ENCODE peak calls at places on chromosomes 5 and 9, in eight cellular contexts. One of them, this sample, is unnamed.
A peak's percentile ranks its signal among the peaks of the same experiment; 100 is the strongest.

GRCh38 chr9:132881826-132882225 is 3.1 kb downstream of the SPACA9 start:
- DNase-seq in naive B cell: no peak
- DNase-seq in midbrain: no peak
- DNase-seq in left kidney: no peak
- DNase-seq in SK-MEL-5: no peak
- DNase-seq in HS-5: no peak
- DNase-seq in stimulated activated CD4-positive, alpha-beta T cell treated with anti-CD3 and anti-CD28 coated beads, Interleukin-2, amount 100 ng/mL, for 48 hours: no peak
- DNase-seq in activated CD4-positive, CD25-positive, alpha-beta regulatory T cell treated with anti-CD3 and anti-CD28 coated beads, Interleukin-2, amount 50 U/mL, for 16 hours: no peak
- DNase-seq in this sample: no peak

GRCh38 chr9:80175286-80175906 is 603.6 kb downstream of the TLE4 start:
- DNase-seq in activated CD4-positive, CD25-positive, alpha-beta regulatory T cell treated with anti-CD3 and anti-CD28 coated beads, Interleukin-2, amount 50 U/mL, for 16 hours: no peak
- DNase-seq in SK-MEL-5: peak; percentile 52
- DNase-seq in stimulated activated CD4-positive, alpha-beta T cell treated with anti-CD3 and anti-CD28 coated beads, Interleukin-2, amount 100 ng/mL, for 48 hours: no peak
- DNase-seq in HS-5: no peak
- DNase-seq in midbrain: peak; percentile 9
- DNase-seq in naive B cell: peak; percentile 20
- DNase-seq in left kidney: peak; percentile 66
- DNase-seq in this sample: peak; percentile 24

GRCh38 chr9:113056191-113057106 is at the start of gene ZFP37:
- DNase-seq in SK-MEL-5: peak; percentile 94
- DNase-seq in HS-5: peak; percentile 74
- DNase-seq in midbrain: peak; percentile 97
- DNase-seq in activated CD4-positive, CD25-positive, alpha-beta regulatory T cell treated with anti-CD3 and anti-CD28 coated beads, Interleukin-2, amount 50 U/mL, for 16 hours: peak; percentile 49
- DNase-seq in left kidney: peak; percentile 98
- DNase-seq in naive B cell: peak; percentile 63
- DNase-seq in stimulated activated CD4-positive, alpha-beta T cell treated with anti-CD3 and anti-CD28 coated beads, Interleukin-2, amount 100 ng/mL, for 48 hours: peak; percentile 66
- DNase-seq in this sample: peak; percentile 96

GRCh38 chr9:122370869-122371467 is at the start of gene PTGS1:
- DNase-seq in HS-5: no peak
- DNase-seq in left kidney: peak; percentile 75
- DNase-seq in stimulated activated CD4-positive, alpha-beta T cell treated with anti-CD3 and anti-CD28 coated beads, Interleukin-2, amount 100 ng/mL, for 48 hours: no peak
- DNase-seq in activated CD4-positive, CD25-positive, alpha-beta regulatory T cell treated with anti-CD3 and anti-CD28 coated beads, Interleukin-2, amount 50 U/mL, for 16 hours: no peak
- DNase-seq in naive B cell: peak; percentile 64
- DNase-seq in SK-MEL-5: no peak
- DNase-seq in midbrain: no peak
- DNase-seq in this sample: no peak

GRCh38 chr5:173498286-173498685 is 118.2 kb downstream of the BOD1 start:
- DNase-seq in naive B cell: no peak
- DNase-seq in SK-MEL-5: no peak
- DNase-seq in HS-5: peak; percentile 82
- DNase-seq in activated CD4-positive, CD25-positive, alpha-beta regulatory T cell treated with anti-CD3 and anti-CD28 coated beads, Interleukin-2, amount 50 U/mL, for 16 hours: no peak
- DNase-seq in left kidney: peak; percentile 50
- DNase-seq in midbrain: no peak
- DNase-seq in stimulated activated CD4-positive, alpha-beta T cell treated with anti-CD3 and anti-CD28 coated beads, Interleukin-2, amount 100 ng/mL, for 48 hours: no peak
- DNase-seq in this sample: no peak

GRCh38 chr9:92749934-92750315 is 14.7 kb downstream of the BICD2 start:
- DNase-seq in left kidney: no peak
- DNase-seq in naive B cell: no peak
- DNase-seq in activated CD4-positive, CD25-positive, alpha-beta regulatory T cell treated with anti-CD3 and anti-CD28 coated beads, Interleukin-2, amount 50 U/mL, for 16 hours: no peak
- DNase-seq in midbrain: no peak
- DNase-seq in HS-5: no peak
- DNase-seq in SK-MEL-5: no peak
- DNase-seq in stimulated activated CD4-positive, alpha-beta T cell treated with anti-CD3 and anti-CD28 coated beads, Interleukin-2, amount 100 ng/mL, for 48 hours: no peak
- DNase-seq in this sample: no peak

GRCh38 chr9:134460904-134461303 is 134.6 kb downstream of the RXRA start:
- DNase-seq in stimulated activated CD4-positive, alpha-beta T cell treated with anti-CD3 and anti-CD28 coated beads, Interleukin-2, amount 100 ng/mL, for 48 hours: no peak
- DNase-seq in HS-5: no peak
- DNase-seq in activated CD4-positive, CD25-positive, alpha-beta regulatory T cell treated with anti-CD3 and anti-CD28 coated beads, Interleukin-2, amount 50 U/mL, for 16 hours: no peak
- DNase-seq in left kidney: no peak
- DNase-seq in SK-MEL-5: no peak
- DNase-seq in naive B cell: no peak
- DNase-seq in midbrain: no peak
- DNase-seq in this sample: no peak

GRCh38 chr5:124670672-124671592 is 75.5 kb downstream of the ZNF608 start:
- DNase-seq in HS-5: no peak
- DNase-seq in stimulated activated CD4-positive, alpha-beta T cell treated with anti-CD3 and anti-CD28 coated beads, Interleukin-2, amount 100 ng/mL, for 48 hours: no peak
- DNase-seq in naive B cell: no peak
- DNase-seq in activated CD4-positive, CD25-positive, alpha-beta regulatory T cell treated with anti-CD3 and anti-CD28 coated beads, Interleukin-2, amount 50 U/mL, for 16 hours: no peak
- DNase-seq in left kidney: peak; percentile 68
- DNase-seq in SK-MEL-5: no peak
- DNase-seq in midbrain: no peak
- DNase-seq in this sample: no peak

GRCh38 chr5:137254695-137255094 is 244.4 kb downstream of the SPOCK1 start:
- DNase-seq in HS-5: no peak
- DNase-seq in midbrain: peak; percentile 75
- DNase-seq in stimulated activated CD4-positive, alpha-beta T cell treated with anti-CD3 and anti-CD28 coated beads, Interleukin-2, amount 100 ng/mL, for 48 hours: no peak
- DNase-seq in left kidney: no peak
- DNase-seq in SK-MEL-5: no peak
- DNase-seq in naive B cell: no peak
- DNase-seq in activated CD4-positive, CD25-positive, alpha-beta regulatory T cell treated with anti-CD3 and anti-CD28 coated beads, Interleukin-2, amount 50 U/mL, for 16 hours: no peak
- DNase-seq in this sample: peak; percentile 72

GRCh38 chr9:129182625-129183494 is 4.8 kb upstream of the IER5L start:
- DNase-seq in stimulated activated CD4-positive, alpha-beta T cell treated with anti-CD3 and anti-CD28 coated beads, Interleukin-2, amount 100 ng/mL, for 48 hours: no peak
- DNase-seq in left kidney: peak; percentile 59
- DNase-seq in naive B cell: no peak
- DNase-seq in activated CD4-positive, CD25-positive, alpha-beta regulatory T cell treated with anti-CD3 and anti-CD28 coated beads, Interleukin-2, amount 50 U/mL, for 16 hours: no peak
- DNase-seq in midbrain: no peak
- DNase-seq in SK-MEL-5: peak; percentile 73
- DNase-seq in HS-5: no peak
- DNase-seq in this sample: no peak

This sample was measured in globus pallidus.